ENCODE peak calls at places on chromosomes 4 and X, in nine cellular contexts. L is fibroblast of pulmonary artery, K is psoas muscle, Q is cardiac muscle cell, Y is cardiac fibroblast, M is GM12865, E is lower leg skin, C is bronchial epithelial cell, U is kidney. A is an unnamed sample.

GRCh38 chrX:28491322-28491721 is 95.9 kb upstream of the IL1RAPL1 start:
- DNase-seq in E (no peak), Y (no peak), M (no peak), Q (no peak), C (no peak), K (no peak), U (no peak), L (no peak), A (no peak)

GRCh38 chr4:25993564-25994185 is 79.7 kb downstream of the SMIM20 start:
- DNase-seq in Y (no peak), Q (no peak), U (no peak), L (peak; percentile 7), M (peak; percentile 64), C (no peak), E (no peak), K (peak; percentile 71), A (no peak)

GRCh38 chrX:10939384-10939783 is 171.7 kb upstream of the HCCS start:
- DNase-seq in E (no peak), K (no peak), M (no peak), L (no peak), C (peak; percentile 43), Q (peak; percentile 15), Y (no peak), U (no peak), A (no peak)

GRCh38 chrX:42079968-42080367 is 156.6 kb upstream of the CASK start:
- DNase-seq in M (no peak), K (no peak), U (no peak), L (no peak), Y (no peak), E (no peak), C (no peak), Q (no peak), A (no peak)

GRCh38 chr4:40199179-40199670 is 2.4 kb downstream of the RHOH start:
- DNase-seq in Q (no peak), L (no peak), K (no peak), U (no peak), E (no peak), C (no peak), M (peak; percentile 76), Y (no peak), A (no peak)

GRCh38 chr4:152817331-152817730 is 37.6 kb downstream of the ARFIP1 start:
- DNase-seq in Y (peak; percentile 60), U (no peak), K (no peak), C (no peak), M (no peak), E (no peak), L (peak; percentile 71), Q (no peak), A (no peak)

GRCh38 chr4:47837582-47838294 is at the start of gene CORIN:
- DNase-seq in L (no peak), M (no peak), K (no peak), E (no peak), Y (no peak), Q (peak; percentile 39), C (no peak), U (no peak), A (no peak)

GRCh38 chr4:38449506-38450174 is 214.4 kb upstream of the KLF3 start:
- DNase-seq in U (no peak), L (no peak), C (peak; percentile 15), K (no peak), Q (no peak), M (no peak), E (no peak), Y (no peak), A (peak; percentile 8)

GRCh38 chr4:36493240-36493639 is 211.8 kb downstream of the DTHD1 start:
- DNase-seq in M (no peak), Y (no peak), U (no peak), Q (no peak), E (no peak), K (no peak), L (no peak), C (peak; percentile 53), A (no peak)

GRCh38 chr4:9762823-9763475 is 18.5 kb upstream of the DRD5 start:
- DNase-seq in Q (peak; percentile 85), K (no peak), L (peak; percentile 88), M (peak; percentile 85), U (no peak), Y (peak; percentile 87), C (peak; percentile 71), E (no peak), A (peak; percentile 25)

GRCh38 chr4:65868096-65868824 is 198.0 kb upstream of the EPHA5 start:
- DNase-seq in C (no peak), Q (no peak), M (no peak), U (no peak), Y (no peak), E (no peak), L (no peak), K (no peak), A (no peak)

GRCh38 chr4:65861993-65862392 is 191.7 kb upstream of the EPHA5 start:
- DNase-seq in L (no peak), E (no peak), U (no peak), K (no peak), Y (no peak), C (peak; percentile 20), M (no peak), Q (no peak), A (no peak)

DNA sequence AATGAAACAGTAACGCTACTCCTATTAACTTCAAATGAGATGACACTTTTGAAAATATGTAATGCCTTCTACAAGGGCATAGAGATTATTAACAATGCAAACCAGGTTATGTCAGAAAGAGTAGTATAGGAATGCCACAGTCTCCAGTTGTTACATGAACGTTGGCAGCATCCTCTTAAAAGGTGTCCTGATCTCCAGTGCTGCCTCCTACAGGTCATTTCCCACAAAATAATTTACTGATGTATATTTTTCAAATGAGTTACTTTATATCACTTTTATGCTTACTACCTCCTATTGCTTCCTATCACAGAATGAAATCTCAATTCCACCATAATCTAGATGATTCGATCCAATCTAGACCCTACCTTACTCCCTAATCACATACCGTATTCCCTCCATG is 195.2 kb upstream of the EPHA5 start:
- DNase-seq in Q (peak; percentile 32), K (no peak), U (no peak), E (no peak), M (peak; percentile 6), L (peak; percentile 46), Y (peak; percentile 29), C (peak; percentile 24), A (no peak)
- TF ChIP-seq CTCF in Q (peak; percentile 40), K (no peak), U (no peak), E (no peak), M (peak; percentile 15), L (peak; percentile 47), Y (peak; percentile 28), C (peak; percentile 24), A (peak; percentile 26)

GRCh38 chr4:81466841-81467671 is 4.7 kb downstream of the RASGEF1B start:
- DNase-seq in U (no peak), L (peak; percentile 83), E (no peak), M (peak; percentile 72), Q (peak; percentile 83), C (peak; percentile 92), Y (peak; percentile 82), K (no peak), A (no peak)
- H3K4me3 ChIP-seq in U (no peak overlapping the region), L (no peak overlapping the region), E (no peak overlapping the region), M (no peak overlapping the region), Q (no peak overlapping the region), C (no peak overlapping the region), Y (no peak overlapping the region), K (no peak overlapping the region), A (no peak overlapping the region)

GRCh38 chr4:55447108-55447708 is 51.5 kb downstream of the TMEM165 start:
- DNase-seq in Q (no peak), K (no peak), E (no peak), U (no peak), Y (no peak), M (no peak), C (no peak), L (no peak), A (no peak)

GRCh38 chr4:55444822-55445221 is 49.1 kb downstream of the TMEM165 start:
- DNase-seq in L (peak; percentile 53), C (peak; percentile 26), Y (peak; percentile 61), K (no peak), Q (peak; percentile 23), E (no peak), U (no peak), M (peak; percentile 12), A (no peak)

GRCh38 chr4:55447826-55448225 is 52.1 kb downstream of the TMEM165 start:
- DNase-seq in E (no peak), M (no peak), C (no peak), U (no peak), K (no peak), Y (peak; percentile 56), Q (no peak), L (peak; percentile 65), A (no peak)

GRCh38 chr4:55446578-55446922 is 50.8 kb downstream of the TMEM165 start:
- DNase-seq in M (no peak), K (no peak), C (no peak), Y (no peak), L (no peak), Q (no peak), U (no peak), E (no peak), A (no peak)

DNA sequence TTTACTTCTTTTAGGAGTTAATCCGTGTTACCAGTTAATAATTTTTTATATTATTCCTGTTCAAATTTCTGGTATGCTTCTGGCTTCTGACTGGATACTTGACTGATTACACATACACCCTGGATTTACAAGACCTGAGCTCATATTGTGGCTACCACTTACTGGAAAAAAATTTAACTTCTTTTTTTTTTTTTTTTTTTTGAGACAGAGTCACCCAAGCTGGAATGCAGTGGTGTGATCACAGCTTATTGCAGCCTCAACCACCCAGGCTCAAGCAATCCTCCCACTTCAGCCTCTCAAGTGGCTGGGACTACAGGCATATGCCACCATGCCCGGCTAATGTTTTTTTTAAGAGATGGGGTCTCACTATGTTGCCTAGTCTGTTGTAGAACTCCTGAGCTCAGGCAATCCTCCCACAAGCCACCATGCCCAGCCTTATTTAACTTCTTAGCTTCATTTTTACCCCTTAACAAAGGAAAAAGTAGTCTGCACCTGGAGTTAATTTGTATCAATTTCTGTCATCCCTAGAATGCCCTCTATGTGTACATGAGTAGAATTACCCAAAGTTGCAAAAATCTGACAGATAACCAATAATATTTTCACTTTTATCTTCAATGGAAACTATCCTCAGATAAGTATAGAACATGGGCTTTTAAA is 50.3 kb downstream of the TMEM165 start:
- DNase-seq in E (no peak), K (no peak), Q (no peak), U (no peak), C (peak; percentile 27), L (peak; percentile 52), M (no peak), Y (peak; percentile 25), A (peak; percentile 66)
- TF ChIP-seq CTCF in E (no peak), K (no peak), Q (no peak), U (no peak), C (no peak), L (no peak), M (no peak), Y (no peak), A (no peak)

DNA sequence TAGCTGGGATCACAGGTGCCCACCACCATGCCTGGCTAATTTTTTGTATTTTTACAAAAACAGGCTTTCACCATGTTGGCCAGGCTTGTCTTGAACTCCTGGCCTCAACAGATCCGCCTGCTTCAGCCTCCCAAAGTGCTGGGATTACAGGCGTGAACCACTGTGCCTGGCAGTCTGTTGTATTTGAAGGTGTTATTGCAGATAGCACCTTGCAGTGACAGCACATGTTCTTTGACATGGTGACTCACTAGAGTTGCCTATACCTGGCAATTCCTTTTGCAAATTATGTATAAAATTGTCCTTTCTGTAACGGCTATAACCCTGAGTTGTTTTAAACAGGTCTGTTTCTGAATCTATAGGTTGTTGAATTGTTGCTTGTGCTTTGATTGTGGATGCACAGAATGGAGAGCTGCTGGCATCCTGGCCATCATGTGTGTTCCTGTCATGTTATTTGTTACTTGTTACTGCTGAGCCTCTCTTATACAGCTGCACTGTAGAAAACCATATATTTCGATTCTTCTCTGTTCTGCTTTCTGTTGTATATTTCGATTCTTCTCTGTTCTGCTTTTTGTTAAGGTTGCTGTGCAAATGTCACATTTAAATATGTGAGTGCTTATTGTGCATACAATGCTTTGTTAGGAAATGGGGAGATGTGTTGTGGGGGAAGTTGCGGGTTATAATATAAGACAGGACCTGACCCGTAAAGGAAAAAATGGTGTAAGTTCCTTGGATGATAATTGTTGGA is 8.1 kb downstream of the OGT start:
- DNase-seq in K (no peak), L (no peak), E (no peak), Q (no peak), Y (no peak), U (no peak), M (peak; percentile 56), C (peak; percentile 30), A (no peak)
- H3K4me3 ChIP-seq in K (no peak overlapping the region), L (no peak overlapping the region), E (no peak overlapping the region), Q (no peak overlapping the region), Y (no peak overlapping the region), U (no peak overlapping the region), M (no peak overlapping the region), C (no peak overlapping the region), A (no peak overlapping the region)